ENCODE peak calls at places on chromosomes 2 and 18, in seven cellular contexts. O is Daoy, R is H54, D is caudate nucleus, Q is glomerular endothelial cell, Y is HCT116, F is NCI-H1092. Z is an unnamed sample.

GRCh38 chr2:43831438-43832294 is 7.0 kb downstream of the ABCG5 start:
- DNase-seq in O (no peak), R (no peak), D (no peak), Q (no peak), Y (no peak), F (no peak), Z (no peak)

GRCh38 chr18:41227993-41228392 is 727.0 kb upstream of the PIK3C3 start:
- DNase-seq in O (no peak), R (no peak), D (no peak), Q (no peak), Y (no peak), F (no peak), Z (no peak)

GRCh38 chr2:129936334-129936934 is 43.0 kb upstream of the RAB6C start:
- DNase-seq in O (no peak), R (no peak), D (peak), Q (no peak), Y (no peak), F (peak), Z (no peak)

GRCh38 chr2:71481111-71481510 is 27.8 kb downstream of the DYSF start:
- DNase-seq in O (no peak), R (no peak), D (no peak), Q (no peak), Y (no peak), F (no peak), Z (no peak)

GRCh38 chr2:119249855-119250775 is 26.5 kb downstream of the STEAP3 start:
- DNase-seq in O (no peak), R (no peak), D (no peak), Q (no peak), Y (no peak), F (no peak), Z (no peak)

GRCh38 chr18:12592597-12593127 is 65.2 kb downstream of the SPIRE1 start:
- DNase-seq in O (no peak), R (no peak), D (no peak), Q (no peak), Y (no peak), F (no peak), Z (no peak)

GRCh38 chr2:216339456-216340279 is 32.6 kb downstream of the MARCHF4 start:
- DNase-seq in O (peak), R (peak), D (no peak), Q (no peak), Y (no peak), F (peak), Z (peak)

GRCh38 chr2:6423944-6424343 is 441.8 kb downstream of the CMPK2 start:
- DNase-seq in O (no peak), R (no peak), D (no peak), Q (no peak), Y (no peak), F (no peak), Z (no peak)

GRCh38 chr2:159902722-159903121 is 104.7 kb upstream of the CD302 start:
- DNase-seq in O (no peak), R (no peak), D (no peak), Q (no peak), Y (no peak), F (peak), Z (no peak)